ENCODE peak calls at places on chromosomes 12 and 14, in six cellular contexts. B, O, F, J, D and U are unnamed samples.

GRCh38 chr12:28021704-28022103 is 49.2 kb upstream of the PTHLH start:
- DNase-seq in B (no peak), D (no peak), O (no peak), F (no peak), J (no peak), U (no peak)

GRCh38 chr14:78835052-78835451 is 664.9 kb downstream of the NRXN3 start:
- DNase-seq in B (no peak), D (no peak), O (no peak), J (no peak), F (no peak), U (no peak)

GRCh38 chr12:104463371-104463770 is 6.6 kb downstream of the CHST11 start:
- DNase-seq in O (no peak), B (no peak), F (no peak), J (no peak), D (no peak), U (no peak)

GRCh38 chr14:95603415-95603814 is 68.6 kb downstream of the GLRX5 start:
- DNase-seq in D (no peak), B (no peak), F (no peak), J (no peak), O (no peak), U (no peak)

GRCh38 chr12:62466596-62467411 is at the start of gene MON2:
- DNase-seq in D (peak; percentile 95), O (peak; percentile 90), F (peak; percentile 29), J (peak; percentile 84), B (peak; percentile 87), U (peak; percentile 89)

GRCh38 chr14:51544426-51544825 is 107.3 kb upstream of the FRMD6 start:
- DNase-seq in O (no peak), F (no peak), D (no peak), J (no peak), B (no peak), U (no peak)

GRCh38 chr12:115871714-115872113 is 405.8 kb downstream of the MED13L start:
- DNase-seq in J (no peak), F (no peak), O (peak; percentile 39), B (no peak), D (no peak), U (peak; percentile 18)

GRCh38 chr12:109716512-109717389 is 3.1 kb downstream of the FAM222A start:
- DNase-seq in F (no peak), B (no peak), O (no peak), J (no peak), D (no peak), U (no peak)

GRCh38 chr12:20259786-20260185 is 108.6 kb upstream of the PDE3A start:
- DNase-seq in B (no peak), F (no peak), J (no peak), O (no peak), D (no peak), U (no peak)

GRCh38 chr12:120230326-120230973 is 29.5 kb upstream of the RPLP0 start:
- DNase-seq in J (no peak), B (peak; percentile 56), O (peak; percentile 86), F (peak; percentile 94), D (peak; percentile 52), U (no peak)

GRCh38 chr14:79597561-79597960 is 613.7 kb downstream of the DIO2 start:
- DNase-seq in J (no peak), F (no peak), O (no peak), B (no peak), D (no peak), U (no peak)

GRCh38 chr12:128190614-128191013 is 76.4 kb upstream of the TMEM132C start:
- DNase-seq in O (no peak), B (no peak), D (no peak), F (no peak), J (no peak), U (no peak)

GRCh38 chr12:88944403-88944802 is 364.1 kb upstream of the KITLG start:
- DNase-seq in D (no peak), J (no peak), O (no peak), F (no peak), B (no peak), U (no peak)

GRCh38 chr12:12010277-12011031 is 60.3 kb upstream of the BCL2L14 start:
- DNase-seq in F (no peak), J (peak; percentile 36), B (peak; percentile 42), D (peak; percentile 80), O (no peak), U (no peak)

GRCh38 chr14:105366386-105367074 is 31.8 kb upstream of the TEX22 start:
- DNase-seq in J (no peak), B (no peak), O (no peak), F (no peak), D (peak; percentile 60), U (no peak)

GRCh38 chr14:75340921-75341320 is 62.3 kb downstream of the FOS start:
- DNase-seq in F (no peak), O (no peak), J (no peak), B (peak; percentile 72), D (peak; percentile 90), U (no peak)

GRCh38 chr12:130446846-130447654 is 109.4 kb downstream of the PIWIL1 start:
- DNase-seq in D (peak; percentile 37), B (no peak), F (no peak), J (no peak), O (no peak), U (no peak)

GRCh38 chr12:176321-177181 is 37.4 kb downstream of the SLC6A12 start:
- DNase-seq in J (no peak), B (no peak), D (peak; percentile 65), F (peak; percentile 16), O (peak; percentile 50), U (no peak)

GRCh38 chr12:120238839-120239445 is 26.6 kb downstream of the PXN start:
- DNase-seq in J (no peak), F (no peak), O (no peak), D (no peak), B (no peak), U (no peak)

GRCh38 chr12:64797156-64797555 is 27.3 kb upstream of the TBC1D30 start:
- DNase-seq in F (no peak), D (no peak), O (no peak), J (no peak), B (no peak), U (no peak)

DNA sequence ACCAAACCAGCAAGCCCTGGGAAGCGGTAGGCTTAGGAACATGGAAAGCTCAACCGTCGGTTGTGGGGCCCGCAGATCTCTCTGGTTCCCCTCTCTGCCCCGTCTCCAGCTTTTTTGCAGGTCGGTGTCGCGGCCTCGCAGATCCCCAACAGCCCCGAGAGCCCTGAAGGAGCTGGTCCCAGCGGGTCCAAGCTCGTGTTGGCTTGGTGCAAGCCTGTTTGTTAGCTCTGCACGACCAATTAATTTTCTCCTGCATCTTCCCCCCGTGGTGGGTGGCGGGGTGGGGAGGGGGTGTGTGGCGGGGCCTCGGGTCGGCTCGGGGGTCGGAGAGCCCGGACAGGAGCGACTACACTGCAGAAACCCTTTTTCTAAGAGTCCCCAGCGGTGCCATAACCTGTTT is 449 bp upstream of the SLC24A4 start:
- DNase-seq in F (no peak), B (no peak), D (no peak), J (no peak), O (no peak), U (no peak)
- H3K4me3 ChIP-seq in F (no peak overlapping the region), B (no peak overlapping the region), D (no peak overlapping the region), J (no peak overlapping the region), O (no peak overlapping the region), U (no peak overlapping the region)

DNA sequence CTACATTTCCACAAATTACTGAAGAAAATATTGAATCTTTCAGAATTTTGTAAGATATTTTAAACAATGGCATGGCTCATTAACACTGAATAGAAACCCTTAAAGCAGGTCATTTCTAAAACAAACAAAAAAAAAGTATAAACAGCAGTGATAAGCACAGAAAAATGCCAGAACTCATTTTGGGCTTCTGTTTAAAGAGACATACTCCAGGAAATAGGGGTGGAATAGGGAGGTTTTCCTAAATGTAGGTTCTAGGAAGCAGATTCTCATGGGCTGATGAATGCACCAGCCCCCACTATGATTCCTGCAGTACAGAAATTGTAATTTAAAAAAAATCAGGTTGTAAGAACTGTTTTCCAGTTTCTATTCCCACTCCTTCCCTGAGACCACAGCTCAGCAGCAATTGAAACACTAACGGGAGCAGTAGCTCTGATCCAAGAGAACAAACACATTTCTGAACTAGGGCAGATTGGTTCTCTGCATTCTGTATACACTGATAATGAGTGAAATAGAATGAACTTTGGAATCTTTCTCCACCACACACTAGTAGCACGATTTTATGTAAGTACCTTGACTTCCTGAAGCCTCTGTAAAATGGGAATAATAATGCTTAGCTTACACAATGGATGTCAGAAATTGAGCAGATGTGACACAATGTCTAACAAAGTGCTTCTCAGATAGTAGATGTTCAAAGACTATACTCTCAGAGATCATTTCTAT is 115.6 kb upstream of the TMTC1 start:
- DNase-seq in J (no peak), F (no peak), D (no peak), B (no peak), O (no peak), U (no peak)
- H3K4me3 ChIP-seq in J (no peak overlapping the region), F (no peak overlapping the region), D (no peak overlapping the region), B (no peak overlapping the region), O (no peak overlapping the region), U (no peak overlapping the region)

DNA sequence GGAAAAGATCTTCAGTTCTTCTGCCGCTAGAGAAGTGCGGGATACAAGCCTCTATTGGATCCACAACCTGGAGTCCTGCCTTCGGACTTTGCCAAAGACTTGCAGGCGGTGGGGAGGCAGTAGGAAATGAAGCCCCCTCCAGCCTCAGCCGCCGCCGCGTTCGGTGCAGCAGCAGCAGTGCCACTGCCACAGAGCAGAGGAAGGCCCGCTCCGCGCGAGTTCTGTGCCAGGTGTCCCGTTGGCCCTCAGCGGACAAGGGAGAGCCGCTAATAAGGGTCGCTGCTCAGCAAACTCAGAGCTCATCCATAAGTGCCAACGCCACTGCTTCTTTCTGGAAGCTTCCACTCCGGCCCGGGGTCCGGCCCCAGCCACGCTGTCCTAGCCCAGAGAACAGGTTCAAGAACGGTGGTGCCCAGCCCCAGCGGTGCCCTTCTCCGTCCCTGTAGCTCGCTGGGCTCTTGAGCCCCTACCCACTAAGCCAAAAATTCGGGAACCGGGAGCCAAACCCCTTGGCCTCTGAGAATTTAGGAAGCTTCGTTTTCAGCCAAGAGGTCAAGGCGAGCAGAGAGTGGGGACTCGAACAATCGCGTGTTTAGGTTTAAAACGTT is 6.4 kb downstream of the SIX1 start:
- DNase-seq in B (no peak), D (no peak), J (no peak), F (no peak), O (no peak), U (no peak)
- H3K4me3 ChIP-seq in B (no peak overlapping the region), D (no peak overlapping the region), J (no peak overlapping the region), F (peak overlapping the region; percentile 20), O (no peak overlapping the region), U (no peak overlapping the region)

DNA sequence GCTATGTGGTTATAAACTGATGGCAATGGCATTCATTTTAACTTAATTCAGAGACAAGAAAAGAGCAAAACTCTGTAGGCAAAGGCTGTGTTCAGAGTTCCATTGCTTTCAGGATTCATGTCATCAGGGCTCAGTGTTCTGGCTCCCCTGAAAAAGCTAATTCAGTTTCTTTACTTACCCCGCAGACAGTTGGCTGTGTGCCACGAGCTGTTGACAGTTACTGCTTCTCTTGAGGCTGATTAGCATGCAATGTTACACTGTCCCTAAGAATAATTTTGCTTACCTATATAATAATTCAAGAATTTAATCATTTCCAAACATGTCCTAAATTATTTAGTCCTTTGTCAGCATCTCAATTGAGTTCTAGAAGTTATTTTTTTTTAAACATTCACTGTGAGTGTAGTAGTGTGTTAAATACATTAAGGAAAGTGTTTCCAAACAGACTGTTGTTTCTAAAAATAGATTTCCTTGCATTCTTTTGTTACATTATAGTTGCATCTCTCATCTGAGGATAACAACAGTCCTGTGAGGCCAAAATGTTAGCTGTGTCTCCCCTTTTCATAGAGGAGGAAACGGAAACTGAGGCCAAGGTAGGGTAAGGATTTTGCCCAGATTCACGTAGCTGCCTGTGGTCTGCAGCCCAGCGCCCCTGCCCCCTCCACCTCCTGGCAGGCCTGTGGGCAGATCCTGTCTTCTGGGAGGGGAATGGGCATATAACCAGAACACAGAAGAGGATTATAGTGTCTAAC is 98.6 kb downstream of the PELI2 start:
- DNase-seq in B (peak; percentile 47), F (no peak), D (peak; percentile 71), O (no peak), J (no peak), U (no peak)
- H3K4me3 ChIP-seq in B (no peak overlapping the region), F (no peak overlapping the region), D (no peak overlapping the region), O (no peak overlapping the region), J (no peak overlapping the region), U (no peak overlapping the region)